ENCODE peak calls at places on chromosome 12, in four cellular contexts. One of them, this sample, is unnamed.

GRCh38 chr12:74043343-74043742 is 494.3 kb upstream of the ATXN7L3B start:
- DNase-seq in astrocyte of the spinal cord: peak
- DNase-seq in cardiac muscle cell: no peak
- DNase-seq in ovary: no peak
- DNase-seq in this sample: no peak

GRCh38 chr12:26466709-26467108 is 271.3 kb downstream of the SSPN start:
- DNase-seq in astrocyte of the spinal cord: no peak
- DNase-seq in cardiac muscle cell: no peak
- DNase-seq in ovary: no peak
- DNase-seq in this sample: no peak

GRCh38 chr12:73731658-73732057 is 806.0 kb upstream of the ATXN7L3B start:
- DNase-seq in astrocyte of the spinal cord: peak
- DNase-seq in cardiac muscle cell: no peak
- DNase-seq in ovary: no peak
- DNase-seq in this sample: no peak

GRCh38 chr12:92573104-92573503 is 129.7 kb upstream of the PLEKHG7 start:
- DNase-seq in astrocyte of the spinal cord: no peak
- DNase-seq in cardiac muscle cell: no peak
- DNase-seq in ovary: no peak
- DNase-seq in this sample: no peak

GRCh38 chr12:79373896-79374499 is 316.8 kb downstream of the PAWR start:
- DNase-seq in astrocyte of the spinal cord: peak
- DNase-seq in cardiac muscle cell: peak
- DNase-seq in ovary: no peak
- DNase-seq in this sample: no peak

GRCh38 chr12:57171668-57172067 is 24.2 kb upstream of the LRP1-AS start:
- DNase-seq in astrocyte of the spinal cord: no peak
- DNase-seq in cardiac muscle cell: peak
- DNase-seq in ovary: peak
- DNase-seq in this sample: no peak

GRCh38 chr12:54075431-54075830 is 21.8 kb downstream of the HOXC4 start:
- DNase-seq in astrocyte of the spinal cord: no peak
- DNase-seq in cardiac muscle cell: no peak
- DNase-seq in ovary: no peak
- DNase-seq in this sample: no peak

GRCh38 chr12:79119796-79120195 is 255.2 kb downstream of the SYT1 start:
- DNase-seq in astrocyte of the spinal cord: no peak
- DNase-seq in cardiac muscle cell: peak
- DNase-seq in ovary: no peak
- DNase-seq in this sample: no peak

GRCh38 chr12:3775385-3776035 is 22.6 kb upstream of the CRACR2A start:
- DNase-seq in astrocyte of the spinal cord: no peak
- DNase-seq in cardiac muscle cell: no peak
- DNase-seq in ovary: no peak
- DNase-seq in this sample: no peak

GRCh38 chr12:1481326-1481725 is 113.1 kb downstream of the FBXL14 start:
- DNase-seq in astrocyte of the spinal cord: no peak
- DNase-seq in cardiac muscle cell: peak
- DNase-seq in ovary: no peak
- DNase-seq in this sample: no peak

GRCh38 chr12:65827827-65828231 is 3.5 kb downstream of the HMGA2 start:
- DNase-seq in astrocyte of the spinal cord: no peak
- DNase-seq in cardiac muscle cell: peak
- DNase-seq in ovary: no peak
- DNase-seq in this sample: no peak

GRCh38 chr12:59698599-59698998 is 102.8 kb downstream of the SLC16A7 start:
- DNase-seq in astrocyte of the spinal cord: no peak
- DNase-seq in cardiac muscle cell: peak
- DNase-seq in ovary: no peak
- DNase-seq in this sample: no peak

GRCh38 chr12:117980621-117981020 is 11.8 kb upstream of the KSR2 start:
- DNase-seq in astrocyte of the spinal cord: no peak
- DNase-seq in cardiac muscle cell: no peak
- DNase-seq in ovary: no peak
- DNase-seq in this sample: no peak

GRCh38 chr12:57533108-57533507 is 10.5 kb downstream of the MBD6 start:
- DNase-seq in astrocyte of the spinal cord: no peak
- DNase-seq in cardiac muscle cell: no peak
- DNase-seq in ovary: no peak
- DNase-seq in this sample: no peak

GRCh38 chr12:67469666-67470065 is 178.9 kb upstream of the DYRK2 start:
- DNase-seq in astrocyte of the spinal cord: no peak
- DNase-seq in cardiac muscle cell: peak
- DNase-seq in ovary: no peak
- DNase-seq in this sample: no peak

GRCh38 chr12:2642176-2642892 is 152.4 kb upstream of the FKBP4 start:
- DNase-seq in astrocyte of the spinal cord: no peak
- DNase-seq in cardiac muscle cell: no peak
- DNase-seq in ovary: no peak
- DNase-seq in this sample: no peak

GRCh38 chr12:40697566-40698257 is 5.5 kb downstream of the CNTN1 start:
- DNase-seq in astrocyte of the spinal cord: no peak
- DNase-seq in cardiac muscle cell: no peak
- DNase-seq in ovary: no peak
- DNase-seq in this sample: no peak

GRCh38 chr12:96376865-96377264 is 23.4 kb downstream of the CDK17 start:
- DNase-seq in astrocyte of the spinal cord: no peak
- DNase-seq in cardiac muscle cell: no peak
- DNase-seq in ovary: no peak
- DNase-seq in this sample: no peak

GRCh38 chr12:40312982-40313576 is 88.3 kb downstream of the LRRK2 start:
- DNase-seq in astrocyte of the spinal cord: peak
- DNase-seq in cardiac muscle cell: peak
- DNase-seq in ovary: no peak
- DNase-seq in this sample: no peak

GRCh38 chr12:116959845-116960514 is 49.2 kb downstream of the FBXW8 start:
- DNase-seq in astrocyte of the spinal cord: no peak
- DNase-seq in cardiac muscle cell: no peak
- DNase-seq in ovary: no peak
- DNase-seq in this sample: no peak

GRCh38 chr12:6533653-6534157 is 612 bp upstream of the GAPDH start:
- DNase-seq in astrocyte of the spinal cord: peak
- DNase-seq in cardiac muscle cell: peak
- DNase-seq in ovary: peak
- DNase-seq in this sample: no peak

GRCh38 chr12:109786799-109787198 is 46.4 kb downstream of the TRPV4 start:
- DNase-seq in astrocyte of the spinal cord: no peak
- DNase-seq in cardiac muscle cell: no peak
- DNase-seq in ovary: no peak
- DNase-seq in this sample: no peak

GRCh38 chr12:78719721-78720120 is 144.9 kb upstream of the SYT1 start:
- DNase-seq in astrocyte of the spinal cord: no peak
- DNase-seq in cardiac muscle cell: no peak
- DNase-seq in ovary: no peak
- DNase-seq in this sample: no peak

GRCh38 chr12:27213304-27213703 is 30.8 kb upstream of the STK38L start:
- DNase-seq in astrocyte of the spinal cord: no peak
- DNase-seq in cardiac muscle cell: no peak
- DNase-seq in ovary: no peak
- DNase-seq in this sample: no peak

GRCh38 chr12:122203301-122203967 is at the start of gene B3GNT4:
- DNase-seq in astrocyte of the spinal cord: peak
- DNase-seq in cardiac muscle cell: peak
- DNase-seq in ovary: peak
- DNase-seq in this sample: peak

GRCh38 chr12:39375206-39375808 is 67.6 kb downstream of the KIF21A start:
- DNase-seq in astrocyte of the spinal cord: peak
- DNase-seq in cardiac muscle cell: no peak
- DNase-seq in ovary: no peak
- DNase-seq in this sample: no peak

GRCh38 chr12:126708492-126708896 is 1558.5 kb upstream of the TMEM132C start:
- DNase-seq in astrocyte of the spinal cord: peak
- DNase-seq in cardiac muscle cell: peak
- DNase-seq in ovary: no peak
- DNase-seq in this sample: no peak

GRCh38 chr12:121976950-121977349 is 44.7 kb upstream of the BCL7A start:
- DNase-seq in astrocyte of the spinal cord: no peak
- DNase-seq in cardiac muscle cell: no peak
- DNase-seq in ovary: no peak
- DNase-seq in this sample: no peak

GRCh38 chr12:49583361-49584094 is 15.6 kb upstream of the MCRS1 start:
- DNase-seq in astrocyte of the spinal cord: no peak
- DNase-seq in cardiac muscle cell: peak
- DNase-seq in ovary: no peak
- DNase-seq in this sample: no peak

GRCh38 chr12:76945867-76946266 is 67.0 kb upstream of the CSRP2 start:
- DNase-seq in astrocyte of the spinal cord: peak
- DNase-seq in cardiac muscle cell: peak
- DNase-seq in ovary: no peak
- DNase-seq in this sample: no peak

DNA sequence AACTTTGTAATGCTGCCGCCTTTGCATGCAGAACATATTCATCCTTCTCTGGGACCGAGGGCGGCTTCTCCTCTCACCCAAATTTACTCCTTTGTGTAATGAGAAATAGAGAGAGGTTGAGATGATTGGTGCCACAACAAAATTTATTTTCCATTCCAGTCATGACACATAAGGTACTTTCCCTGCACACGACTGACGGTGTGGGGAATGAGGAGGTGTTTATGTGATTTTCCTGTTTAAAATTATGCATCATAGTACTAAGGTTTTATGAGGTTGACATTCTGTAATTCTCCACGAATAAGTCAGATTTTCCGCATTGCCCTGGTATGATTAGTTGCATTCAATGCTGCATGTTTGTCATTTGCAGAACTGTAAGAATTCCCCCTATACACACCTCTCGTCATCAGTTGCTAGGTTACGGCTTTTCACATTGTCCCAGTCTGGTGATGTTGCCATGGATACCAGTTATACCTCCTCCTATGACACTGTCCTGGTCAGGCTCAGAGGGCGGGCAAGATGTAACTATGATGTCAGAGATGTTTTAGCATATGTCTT is 23.1 kb downstream of the BICDL1 start:
- DNase-seq in astrocyte of the spinal cord: no peak
- DNase-seq in cardiac muscle cell: peak
- DNase-seq in ovary: no peak
- DNase-seq in this sample: peak
- H3K4me3 ChIP-seq in astrocyte of the spinal cord: no peak
- H3K4me3 ChIP-seq in cardiac muscle cell: no peak
- H3K4me3 ChIP-seq in ovary: no peak
- H3K4me3 ChIP-seq in this sample: no peak

GRCh38 chr12:107340920-107341319 is 247.6 kb upstream of the CRY1 start:
- DNase-seq in astrocyte of the spinal cord: no peak
- DNase-seq in cardiac muscle cell: no peak
- DNase-seq in ovary: no peak
- DNase-seq in this sample: no peak

GRCh38 chr12:107335802-107336570 is 242.6 kb upstream of the CRY1 start:
- DNase-seq in astrocyte of the spinal cord: no peak
- DNase-seq in cardiac muscle cell: no peak
- DNase-seq in ovary: no peak
- DNase-seq in this sample: no peak

GRCh38 chr12:107339932-107340331 is 246.6 kb upstream of the CRY1 start:
- DNase-seq in astrocyte of the spinal cord: no peak
- DNase-seq in cardiac muscle cell: no peak
- DNase-seq in ovary: no peak
- DNase-seq in this sample: no peak

GRCh38 chr12:107336705-107337104 is 243.4 kb upstream of the CRY1 start:
- DNase-seq in astrocyte of the spinal cord: no peak
- DNase-seq in cardiac muscle cell: no peak
- DNase-seq in ovary: no peak
- DNase-seq in this sample: no peak

DNA sequence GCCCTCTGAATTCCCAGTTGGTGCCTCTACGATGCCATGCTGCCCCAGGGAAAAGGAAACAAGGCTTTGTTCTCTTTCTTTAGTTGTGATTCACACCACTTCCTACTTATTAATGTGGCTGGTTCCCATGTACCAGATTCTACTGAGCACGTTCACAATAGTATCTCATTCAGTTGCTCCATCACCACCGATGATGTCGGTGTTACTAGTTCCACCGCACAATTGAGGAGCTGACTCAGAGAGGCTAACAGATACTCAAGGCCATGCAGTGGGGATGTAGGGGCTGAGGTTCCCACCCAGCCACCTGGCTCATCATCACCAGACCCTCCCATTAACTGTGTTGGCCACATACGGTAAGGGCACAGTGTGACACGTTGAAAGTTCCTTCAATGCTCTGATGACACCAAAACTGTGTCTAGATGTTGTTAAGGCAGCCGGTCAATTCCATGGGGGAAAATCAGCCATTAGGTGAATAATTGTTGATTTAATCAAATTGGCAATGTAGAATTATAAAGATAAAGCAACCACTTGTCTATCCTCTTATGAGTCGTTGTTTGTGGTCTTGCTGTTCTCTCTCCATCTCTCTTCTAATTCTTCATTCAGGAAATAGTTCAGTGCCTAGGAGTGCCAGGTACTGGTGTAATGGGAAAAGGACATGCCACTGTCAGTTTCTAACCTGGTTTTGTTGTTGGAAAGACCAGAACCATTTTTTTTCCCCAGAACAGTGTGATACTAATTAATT is 244.2 kb upstream of the CRY1 start:
- DNase-seq in astrocyte of the spinal cord: peak
- DNase-seq in cardiac muscle cell: no peak
- DNase-seq in ovary: no peak
- DNase-seq in this sample: no peak
- H3K4me3 ChIP-seq in astrocyte of the spinal cord: no peak
- H3K4me3 ChIP-seq in cardiac muscle cell: no peak
- H3K4me3 ChIP-seq in ovary: no peak
- H3K4me3 ChIP-seq in this sample: no peak

GRCh38 chr12:124563809-124564208 is 3.6 kb downstream of the NCOR2 start:
- DNase-seq in astrocyte of the spinal cord: no peak
- DNase-seq in cardiac muscle cell: no peak
- DNase-seq in ovary: no peak
- DNase-seq in this sample: no peak
- H3K4me3 ChIP-seq in astrocyte of the spinal cord: no peak
- H3K4me3 ChIP-seq in cardiac muscle cell: no peak
- H3K4me3 ChIP-seq in ovary: no peak
- H3K4me3 ChIP-seq in this sample: no peak

GRCh38 chr12:46523863-46524770 is 151.5 kb upstream of the SLC38A2 start:
- DNase-seq in astrocyte of the spinal cord: peak
- DNase-seq in cardiac muscle cell: peak
- DNase-seq in ovary: no peak
- DNase-seq in this sample: no peak
- H3K4me3 ChIP-seq in astrocyte of the spinal cord: peak
- H3K4me3 ChIP-seq in cardiac muscle cell: no peak
- H3K4me3 ChIP-seq in ovary: no peak
- H3K4me3 ChIP-seq in this sample: peak

GRCh38 chr12:32753605-32754004 is 2.1 kb downstream of the YARS2 start:
- DNase-seq in astrocyte of the spinal cord: no peak
- DNase-seq in cardiac muscle cell: no peak
- DNase-seq in ovary: no peak
- DNase-seq in this sample: no peak
- H3K4me3 ChIP-seq in astrocyte of the spinal cord: no peak
- H3K4me3 ChIP-seq in cardiac muscle cell: no peak
- H3K4me3 ChIP-seq in ovary: no peak
- H3K4me3 ChIP-seq in this sample: no peak

GRCh38 chr12:114369088-114369487 is 36.9 kb downstream of the TBX5 start:
- DNase-seq in astrocyte of the spinal cord: no peak
- DNase-seq in cardiac muscle cell: peak
- DNase-seq in ovary: no peak
- DNase-seq in this sample: no peak
- H3K4me3 ChIP-seq in astrocyte of the spinal cord: no peak
- H3K4me3 ChIP-seq in cardiac muscle cell: no peak
- H3K4me3 ChIP-seq in ovary: no peak
- H3K4me3 ChIP-seq in this sample: no peak

This sample was measured in effector memory CD4-positive, alpha-beta T cell.